ENCODE peak calls at places on chromosomes 13 and 19, in five cellular contexts. One of them, this sample, is unnamed.
A peak's percentile ranks its signal among the peaks of the same experiment; 100 is the strongest.

GRCh38 chr13:87999791-88000190 is 328.6 kb downstream of the SLITRK5 start:
- DNase-seq in posterior cingulate gyrus: no peak
- DNase-seq in dorsolateral prefrontal cortex: no peak
- DNase-seq in activated naive CD8-positive, alpha-beta T cell treated with anti-CD3 and anti-CD28 coated beads, Interleukin-2, amount 50 U/mL, for 16 hours: no peak
- DNase-seq in NCI-H1436: no peak
- DNase-seq in this sample: no peak

GRCh38 chr19:47049307-47049700 is 880 bp upstream of the TMEM160 start:
- DNase-seq in posterior cingulate gyrus: peak; percentile 1
- DNase-seq in dorsolateral prefrontal cortex: no peak
- DNase-seq in activated naive CD8-positive, alpha-beta T cell treated with anti-CD3 and anti-CD28 coated beads, Interleukin-2, amount 50 U/mL, for 16 hours: no peak
- DNase-seq in NCI-H1436: no peak
- DNase-seq in this sample: no peak

GRCh38 chr13:99873832-99874430 is 97.6 kb downstream of the ZIC5 start:
- DNase-seq in posterior cingulate gyrus: no peak
- DNase-seq in dorsolateral prefrontal cortex: no peak
- DNase-seq in activated naive CD8-positive, alpha-beta T cell treated with anti-CD3 and anti-CD28 coated beads, Interleukin-2, amount 50 U/mL, for 16 hours: no peak
- DNase-seq in NCI-H1436: no peak
- DNase-seq in this sample: no peak

GRCh38 chr19:29625316-29625715 is 19.2 kb downstream of the POP4 start:
- DNase-seq in posterior cingulate gyrus: peak; percentile 29
- DNase-seq in dorsolateral prefrontal cortex: no peak
- DNase-seq in activated naive CD8-positive, alpha-beta T cell treated with anti-CD3 and anti-CD28 coated beads, Interleukin-2, amount 50 U/mL, for 16 hours: no peak
- DNase-seq in NCI-H1436: no peak
- DNase-seq in this sample: no peak

GRCh38 chr13:69040898-69041297 is 1066.7 kb upstream of the ATXN8OS start:
- DNase-seq in posterior cingulate gyrus: no peak
- DNase-seq in dorsolateral prefrontal cortex: no peak
- DNase-seq in activated naive CD8-positive, alpha-beta T cell treated with anti-CD3 and anti-CD28 coated beads, Interleukin-2, amount 50 U/mL, for 16 hours: no peak
- DNase-seq in NCI-H1436: no peak
- DNase-seq in this sample: no peak

GRCh38 chr19:40466219-40467006 is at the start of gene SPTBN4:
- DNase-seq in posterior cingulate gyrus: peak; percentile 87
- DNase-seq in dorsolateral prefrontal cortex: peak; percentile 56
- DNase-seq in activated naive CD8-positive, alpha-beta T cell treated with anti-CD3 and anti-CD28 coated beads, Interleukin-2, amount 50 U/mL, for 16 hours: peak; percentile 44
- DNase-seq in NCI-H1436: no peak
- DNase-seq in this sample: no peak

GRCh38 chr19:47498561-47498960 is 14.5 kb upstream of the KPTN start:
- DNase-seq in posterior cingulate gyrus: peak; percentile 29
- DNase-seq in dorsolateral prefrontal cortex: no peak
- DNase-seq in activated naive CD8-positive, alpha-beta T cell treated with anti-CD3 and anti-CD28 coated beads, Interleukin-2, amount 50 U/mL, for 16 hours: no peak
- DNase-seq in NCI-H1436: no peak
- DNase-seq in this sample: no peak

GRCh38 chr19:28601723-28602440 is 611.1 kb downstream of the UQCRFS1 start:
- DNase-seq in posterior cingulate gyrus: no peak
- DNase-seq in dorsolateral prefrontal cortex: no peak
- DNase-seq in activated naive CD8-positive, alpha-beta T cell treated with anti-CD3 and anti-CD28 coated beads, Interleukin-2, amount 50 U/mL, for 16 hours: no peak
- DNase-seq in NCI-H1436: no peak
- DNase-seq in this sample: no peak

GRCh38 chr13:39401756-39402155 is 201.2 kb downstream of the LHFPL6 start:
- DNase-seq in posterior cingulate gyrus: no peak
- DNase-seq in dorsolateral prefrontal cortex: no peak
- DNase-seq in activated naive CD8-positive, alpha-beta T cell treated with anti-CD3 and anti-CD28 coated beads, Interleukin-2, amount 50 U/mL, for 16 hours: no peak
- DNase-seq in NCI-H1436: no peak
- DNase-seq in this sample: no peak

GRCh38 chr13:31773538-31773937 is 34.2 kb downstream of the RXFP2 start:
- DNase-seq in posterior cingulate gyrus: no peak
- DNase-seq in dorsolateral prefrontal cortex: no peak
- DNase-seq in activated naive CD8-positive, alpha-beta T cell treated with anti-CD3 and anti-CD28 coated beads, Interleukin-2, amount 50 U/mL, for 16 hours: no peak
- DNase-seq in NCI-H1436: no peak
- DNase-seq in this sample: no peak

GRCh38 chr19:6239401-6239844 is 40.4 kb downstream of the MLLT1 start:
- DNase-seq in posterior cingulate gyrus: peak; percentile 76
- DNase-seq in dorsolateral prefrontal cortex: no peak
- DNase-seq in activated naive CD8-positive, alpha-beta T cell treated with anti-CD3 and anti-CD28 coated beads, Interleukin-2, amount 50 U/mL, for 16 hours: no peak
- DNase-seq in NCI-H1436: no peak
- DNase-seq in this sample: no peak

GRCh38 chr13:21074601-21075302 is 13.4 kb upstream of the LATS2 start:
- DNase-seq in posterior cingulate gyrus: no peak
- DNase-seq in dorsolateral prefrontal cortex: no peak
- DNase-seq in activated naive CD8-positive, alpha-beta T cell treated with anti-CD3 and anti-CD28 coated beads, Interleukin-2, amount 50 U/mL, for 16 hours: no peak
- DNase-seq in NCI-H1436: no peak
- DNase-seq in this sample: no peak

GRCh38 chr13:97226788-97227627 is 4.9 kb downstream of the MBNL2 start:
- DNase-seq in posterior cingulate gyrus: no peak
- DNase-seq in dorsolateral prefrontal cortex: no peak
- DNase-seq in activated naive CD8-positive, alpha-beta T cell treated with anti-CD3 and anti-CD28 coated beads, Interleukin-2, amount 50 U/mL, for 16 hours: no peak
- DNase-seq in NCI-H1436: peak; percentile 47
- DNase-seq in this sample: peak; percentile 78

GRCh38 chr19:1173160-1173844 is 766 bp downstream of the SBNO2 start:
- DNase-seq in posterior cingulate gyrus: no peak
- DNase-seq in dorsolateral prefrontal cortex: no peak
- DNase-seq in activated naive CD8-positive, alpha-beta T cell treated with anti-CD3 and anti-CD28 coated beads, Interleukin-2, amount 50 U/mL, for 16 hours: no peak
- DNase-seq in NCI-H1436: no peak
- DNase-seq in this sample: no peak

GRCh38 chr19:41876847-41877489 is at the start of gene CD79A:
- DNase-seq in posterior cingulate gyrus: peak; percentile 55
- DNase-seq in dorsolateral prefrontal cortex: no peak
- DNase-seq in activated naive CD8-positive, alpha-beta T cell treated with anti-CD3 and anti-CD28 coated beads, Interleukin-2, amount 50 U/mL, for 16 hours: no peak
- DNase-seq in NCI-H1436: peak; percentile 63
- DNase-seq in this sample: peak; percentile 32

GRCh38 chr19:45250832-45251451 is at the start of gene MARK4:
- DNase-seq in posterior cingulate gyrus: no peak
- DNase-seq in dorsolateral prefrontal cortex: peak; percentile 52
- DNase-seq in activated naive CD8-positive, alpha-beta T cell treated with anti-CD3 and anti-CD28 coated beads, Interleukin-2, amount 50 U/mL, for 16 hours: no peak
- DNase-seq in NCI-H1436: peak; percentile 57
- DNase-seq in this sample: peak; percentile 20

GRCh38 chr19:37303591-37304171 is 67.2 kb upstream of the ZNF527 start:
- DNase-seq in posterior cingulate gyrus: peak; percentile 80
- DNase-seq in dorsolateral prefrontal cortex: no peak
- DNase-seq in activated naive CD8-positive, alpha-beta T cell treated with anti-CD3 and anti-CD28 coated beads, Interleukin-2, amount 50 U/mL, for 16 hours: no peak
- DNase-seq in NCI-H1436: no peak
- DNase-seq in this sample: no peak

GRCh38 chr19:29967623-29968022 is 25.6 kb downstream of the URI1 start:
- DNase-seq in posterior cingulate gyrus: no peak
- DNase-seq in dorsolateral prefrontal cortex: no peak
- DNase-seq in activated naive CD8-positive, alpha-beta T cell treated with anti-CD3 and anti-CD28 coated beads, Interleukin-2, amount 50 U/mL, for 16 hours: no peak
- DNase-seq in NCI-H1436: no peak
- DNase-seq in this sample: no peak

GRCh38 chr19:4095488-4095844 is 28.5 kb downstream of the MAP2K2 start:
- DNase-seq in posterior cingulate gyrus: no peak
- DNase-seq in dorsolateral prefrontal cortex: no peak
- DNase-seq in activated naive CD8-positive, alpha-beta T cell treated with anti-CD3 and anti-CD28 coated beads, Interleukin-2, amount 50 U/mL, for 16 hours: no peak
- DNase-seq in NCI-H1436: no peak
- DNase-seq in this sample: no peak

GRCh38 chr13:106847049-106847448 is 279.1 kb upstream of the ARGLU1 start:
- DNase-seq in posterior cingulate gyrus: no peak
- DNase-seq in dorsolateral prefrontal cortex: no peak
- DNase-seq in activated naive CD8-positive, alpha-beta T cell treated with anti-CD3 and anti-CD28 coated beads, Interleukin-2, amount 50 U/mL, for 16 hours: no peak
- DNase-seq in NCI-H1436: no peak
- DNase-seq in this sample: no peak

GRCh38 chr19:12783849-12784393 is 7.4 kb upstream of the JUNB start:
- DNase-seq in posterior cingulate gyrus: no peak
- DNase-seq in dorsolateral prefrontal cortex: no peak
- DNase-seq in activated naive CD8-positive, alpha-beta T cell treated with anti-CD3 and anti-CD28 coated beads, Interleukin-2, amount 50 U/mL, for 16 hours: no peak
- DNase-seq in NCI-H1436: no peak
- DNase-seq in this sample: no peak

GRCh38 chr19:6020166-6020967 is 42.4 kb upstream of the RANBP3 start:
- DNase-seq in posterior cingulate gyrus: peak; percentile 49
- DNase-seq in dorsolateral prefrontal cortex: no peak
- DNase-seq in activated naive CD8-positive, alpha-beta T cell treated with anti-CD3 and anti-CD28 coated beads, Interleukin-2, amount 50 U/mL, for 16 hours: no peak
- DNase-seq in NCI-H1436: no peak
- DNase-seq in this sample: peak; percentile 81

GRCh38 chr13:75319244-75319643 is 162.7 kb downstream of the TBC1D4 start:
- DNase-seq in posterior cingulate gyrus: no peak
- DNase-seq in dorsolateral prefrontal cortex: no peak
- DNase-seq in activated naive CD8-positive, alpha-beta T cell treated with anti-CD3 and anti-CD28 coated beads, Interleukin-2, amount 50 U/mL, for 16 hours: no peak
- DNase-seq in NCI-H1436: no peak
- DNase-seq in this sample: no peak

GRCh38 chr19:36973844-36974195 is 57.7 kb downstream of the ZNF568 start:
- DNase-seq in posterior cingulate gyrus: no peak
- DNase-seq in dorsolateral prefrontal cortex: no peak
- DNase-seq in activated naive CD8-positive, alpha-beta T cell treated with anti-CD3 and anti-CD28 coated beads, Interleukin-2, amount 50 U/mL, for 16 hours: no peak
- DNase-seq in NCI-H1436: no peak
- DNase-seq in this sample: no peak

This sample was measured in NCI-H526.